ENCODE peak calls at places on chromosome 7, in nine cellular contexts. T is activated CD4-positive, alpha-beta memory T cell treated with anti-CD3 and anti-CD28 coated beads, Interleukin-2, amount 10 ng/mL, durations not matched to agents 7 days and 5 days; H is activated CD4-positive, alpha-beta T cell treated with anti-CD3 and anti-CD28 coated beads, Interleukin-2, amount 50 U/mL, for 1 hour; N is stimulated activated naive B cell treated with anti-CD40 and anti-IgM and Interleukin-4, amounts not matched to agents 10 μg/mL and 1 μg/mL and 100 μg/mL, for 72 hours; K is NCI-H1092; R is naive B cell; W is activated CD8-positive, alpha-beta memory T cell treated with anti-CD3 and anti-CD28 coated beads for 24 hours; Z is NCI-H2081; X is stimulated activated CD8-positive, alpha-beta memory T cell treated with anti-CD3 and anti-CD28 coated beads, Interleukin-12 subunit alpha, Interleukin-12 subunit beta, amount 100 ng/mL, for 4 hours. A is an unnamed sample.

GRCh38 chr7:151088019-151088855 is 2.0 kb downstream of the AGAP3 start:
- DNase-seq in T (no peak), H (no peak), N (no peak), K (no peak), R (no peak), W (no peak), Z (no peak), X (no peak), A (no peak)

GRCh38 chr7:142488842-142489241 is 231.0 kb upstream of the PRSS58 start:
- DNase-seq in T (no peak), H (no peak), N (no peak), K (no peak), R (no peak), W (no peak), Z (no peak), X (no peak), A (no peak)

GRCh38 chr7:92260248-92260781 is 14.5 kb downstream of the ANKIB1 start:
- DNase-seq in T (no peak), H (no peak), N (no peak), K (no peak), R (no peak), W (no peak), Z (no peak), X (no peak), A (no peak)

GRCh38 chr7:24788956-24789576 is 31.8 kb upstream of the GSDME start:
- DNase-seq in T (no peak), H (no peak), N (no peak), K (no peak), R (no peak), W (no peak), Z (no peak), X (no peak), A (no peak)

GRCh38 chr7:151800391-151800790 is 76.5 kb downstream of the PRKAG2 start:
- DNase-seq in T (no peak), H (no peak), N (no peak), K (no peak), R (no peak), W (no peak), Z (no peak), X (no peak), A (no peak)

GRCh38 chr7:137328389-137329120 is 15.0 kb downstream of the PTN start:
- DNase-seq in T (no peak), H (no peak), N (no peak), K (peak), R (no peak), W (no peak), Z (peak), X (no peak), A (no peak)

GRCh38 chr7:28174442-28174841 is 6.2 kb downstream of the JAZF1 start:
- DNase-seq in T (no peak), H (no peak), N (no peak), K (no peak), R (no peak), W (no peak), Z (no peak), X (no peak), A (no peak)

GRCh38 chr7:142385528-142386340 is 127.9 kb upstream of the PRSS58 start:
- DNase-seq in T (peak), H (peak), N (peak), K (peak), R (no peak), W (no peak), Z (peak), X (no peak), A (peak)

GRCh38 chr7:145753004-145753403 is 363.6 kb upstream of the CNTNAP2 start:
- DNase-seq in T (no peak), H (no peak), N (no peak), K (no peak), R (no peak), W (no peak), Z (no peak), X (no peak), A (no peak)

GRCh38 chr7:140069298-140069949 is 6.7 kb upstream of the PARP12 start:
- DNase-seq in T (no peak), H (no peak), N (no peak), K (no peak), R (no peak), W (no peak), Z (no peak), X (no peak), A (no peak)

GRCh38 chr7:46900312-46901263 is 681.3 kb downstream of the TNS3 start:
- DNase-seq in T (no peak), H (no peak), N (no peak), K (no peak), R (no peak), W (no peak), Z (no peak), X (no peak), A (no peak)

GRCh38 chr7:79118143-79118542 is 335.3 kb downstream of the MAGI2 start:
- DNase-seq in T (no peak), H (no peak), N (no peak), K (no peak), R (no peak), W (no peak), Z (no peak), X (no peak), A (no peak)

GRCh38 chr7:121195859-121196588 is 132.8 kb upstream of the WNT16 start:
- DNase-seq in T (no peak), H (no peak), N (no peak), K (no peak), R (no peak), W (no peak), Z (no peak), X (no peak), A (no peak)

GRCh38 chr7:80392229-80393169 is 119.4 kb downstream of the GNAT3 start:
- DNase-seq in T (no peak), H (no peak), N (no peak), K (peak), R (no peak), W (no peak), Z (peak), X (no peak), A (no peak)

GRCh38 chr7:37449621-37450020 is 957 bp upstream of the ELMO1 start:
- DNase-seq in T (no peak), H (no peak), N (no peak), K (no peak), R (no peak), W (no peak), Z (no peak), X (no peak), A (no peak)

GRCh38 chr7:107528461-107528860 is 35.3 kb downstream of the COG5 start:
- DNase-seq in T (no peak), H (no peak), N (no peak), K (no peak), R (no peak), W (no peak), Z (no peak), X (no peak), A (peak)

GRCh38 chr7:116633131-116633988 is 38.6 kb upstream of the MET start:
- DNase-seq in T (no peak), H (no peak), N (peak), K (no peak), R (no peak), W (no peak), Z (no peak), X (no peak), A (no peak)

GRCh38 chr7:40658731-40659130 is 523.9 kb downstream of the SUGCT start:
- DNase-seq in T (no peak), H (no peak), N (no peak), K (no peak), R (no peak), W (no peak), Z (no peak), X (no peak), A (peak)

GRCh38 chr7:151895695-151896485 is 19.0 kb upstream of the PRKAG2 start:
- DNase-seq in T (no peak), H (no peak), N (no peak), K (no peak), R (no peak), W (no peak), Z (no peak), X (no peak), A (no peak)

GRCh38 chr7:130814753-130815152 is 80.7 kb upstream of the KLF14 start:
- DNase-seq in T (no peak), H (no peak), N (no peak), K (no peak), R (no peak), W (no peak), Z (peak), X (no peak), A (no peak)

GRCh38 chr7:96388620-96389383 is 66.9 kb upstream of the SLC25A13 start:
- DNase-seq in T (no peak), H (no peak), N (no peak), K (no peak), R (no peak), W (no peak), Z (no peak), X (no peak), A (peak)

GRCh38 chr7:116315293-116315692 is 105.0 kb downstream of the TES start:
- DNase-seq in T (no peak), H (no peak), N (no peak), K (no peak), R (no peak), W (no peak), Z (no peak), X (no peak), A (peak)

GRCh38 chr7:140640060-140640611 is 477 bp downstream of the DENND2A start:
- DNase-seq in T (no peak), H (no peak), N (no peak), K (peak), R (no peak), W (peak), Z (peak), X (no peak), A (no peak)

GRCh38 chr7:138212314-138212713 is 136.1 kb downstream of the AKR1D1 start:
- DNase-seq in T (no peak), H (no peak), N (no peak), K (no peak), R (no peak), W (no peak), Z (no peak), X (no peak), A (no peak)

GRCh38 chr7:2802504-2803341 is 41.4 kb downstream of the GNA12 start:
- DNase-seq in T (no peak), H (no peak), N (no peak), K (peak), R (no peak), W (no peak), Z (peak), X (no peak), A (no peak)

GRCh38 chr7:106279425-106280182 is 5.2 kb downstream of the NAMPT start:
- DNase-seq in T (peak), H (no peak), N (no peak), K (no peak), R (no peak), W (no peak), Z (no peak), X (no peak), A (no peak)

GRCh38 chr7:391411-391951 is 101.5 kb downstream of the FOXL3 start:
- DNase-seq in T (no peak), H (no peak), N (no peak), K (no peak), R (no peak), W (peak), Z (no peak), X (no peak), A (no peak)

A was measured in AG04449.